ENCODE peak calls at places on chromosomes 6 and 20, in four cellular contexts. One of them, this sample, is unnamed.

GRCh38 chr6:167141667-167142432 is 15.9 kb downstream of the GPR31 start:
- DNase-seq in astrocyte of the spinal cord: peak
- DNase-seq in iris pigment epithelial cell: peak
- DNase-seq in effector memory CD8-positive, alpha-beta T cell: peak
- DNase-seq in this sample: no peak

GRCh38 chr6:24935323-24935722 is 437 bp downstream of the RIPOR2 start:
- DNase-seq in astrocyte of the spinal cord: no peak
- DNase-seq in iris pigment epithelial cell: no peak
- DNase-seq in effector memory CD8-positive, alpha-beta T cell: no peak
- DNase-seq in this sample: no peak

GRCh38 chr20:25066386-25066785 is 8.4 kb upstream of the ACSS1 start:
- DNase-seq in astrocyte of the spinal cord: no peak
- DNase-seq in iris pigment epithelial cell: no peak
- DNase-seq in effector memory CD8-positive, alpha-beta T cell: no peak
- DNase-seq in this sample: no peak

GRCh38 chr20:14888172-14888571 is 550.8 kb upstream of the FLRT3 start:
- DNase-seq in astrocyte of the spinal cord: no peak
- DNase-seq in iris pigment epithelial cell: no peak
- DNase-seq in effector memory CD8-positive, alpha-beta T cell: no peak
- DNase-seq in this sample: no peak

GRCh38 chr6:89021629-89022028 is 58.2 kb upstream of the RNGTT start:
- DNase-seq in astrocyte of the spinal cord: no peak
- DNase-seq in iris pigment epithelial cell: no peak
- DNase-seq in effector memory CD8-positive, alpha-beta T cell: no peak
- DNase-seq in this sample: no peak

GRCh38 chr20:17837179-17837578 is 131.4 kb downstream of the SNX5 start:
- DNase-seq in astrocyte of the spinal cord: no peak
- DNase-seq in iris pigment epithelial cell: no peak
- DNase-seq in effector memory CD8-positive, alpha-beta T cell: no peak
- DNase-seq in this sample: no peak

GRCh38 chr6:142893088-142893487 is 51.9 kb downstream of the HIVEP2 start:
- DNase-seq in astrocyte of the spinal cord: peak
- DNase-seq in iris pigment epithelial cell: peak
- DNase-seq in effector memory CD8-positive, alpha-beta T cell: no peak
- DNase-seq in this sample: no peak

GRCh38 chr6:126153661-126154060 is 167.3 kb downstream of the TRMT11 start:
- DNase-seq in astrocyte of the spinal cord: peak
- DNase-seq in iris pigment epithelial cell: peak
- DNase-seq in effector memory CD8-positive, alpha-beta T cell: no peak
- DNase-seq in this sample: no peak

GRCh38 chr6:77286541-77286940 is 176.8 kb downstream of the HTR1B start:
- DNase-seq in astrocyte of the spinal cord: no peak
- DNase-seq in iris pigment epithelial cell: no peak
- DNase-seq in effector memory CD8-positive, alpha-beta T cell: no peak
- DNase-seq in this sample: no peak

GRCh38 chr6:82045965-82046756 is 201.4 kb downstream of the IBTK start:
- DNase-seq in astrocyte of the spinal cord: peak
- DNase-seq in iris pigment epithelial cell: peak
- DNase-seq in effector memory CD8-positive, alpha-beta T cell: no peak
- DNase-seq in this sample: peak

GRCh38 chr6:25655746-25656145 is 3.7 kb downstream of the SCGN start:
- DNase-seq in astrocyte of the spinal cord: no peak
- DNase-seq in iris pigment epithelial cell: no peak
- DNase-seq in effector memory CD8-positive, alpha-beta T cell: no peak
- DNase-seq in this sample: no peak

GRCh38 chr20:54132612-54133433 is 41.0 kb downstream of the CYP24A1 start:
- DNase-seq in astrocyte of the spinal cord: peak
- DNase-seq in iris pigment epithelial cell: peak
- DNase-seq in effector memory CD8-positive, alpha-beta T cell: no peak
- DNase-seq in this sample: peak

GRCh38 chr6:85479221-85479620 is 29.3 kb downstream of the NT5E start:
- DNase-seq in astrocyte of the spinal cord: no peak
- DNase-seq in iris pigment epithelial cell: peak
- DNase-seq in effector memory CD8-positive, alpha-beta T cell: no peak
- DNase-seq in this sample: no peak

GRCh38 chr6:137351890-137352289 is 132.7 kb upstream of the IFNGR1 start:
- DNase-seq in astrocyte of the spinal cord: peak
- DNase-seq in iris pigment epithelial cell: peak
- DNase-seq in effector memory CD8-positive, alpha-beta T cell: no peak
- DNase-seq in this sample: peak

GRCh38 chr20:38450412-38450975 is 15.4 kb upstream of the SNHG17 start:
- DNase-seq in astrocyte of the spinal cord: peak
- DNase-seq in iris pigment epithelial cell: peak
- DNase-seq in effector memory CD8-positive, alpha-beta T cell: no peak
- DNase-seq in this sample: peak

This sample was measured in LHCN-M2.